ENCODE peak calls at places on chromosomes 16 and 17, in seven cellular contexts. One of them, this sample, is unnamed. For H3K4me1, the result is how much of the 10 kb centered on the place peaks cover.

GRCh38 chr16:21084631-21085235 is 65.9 kb downstream of the DNAH3 start:
- DNase-seq in mesendoderm: no peak
- DNase-seq in IMR-90: no peak
- DNase-seq in neuronal stem cell: no peak
- DNase-seq in H1: no peak
- DNase-seq in mesenchymal stem cell: no peak
- DNase-seq in trophoblast cell: no peak
- DNase-seq in this sample: no peak

GRCh38 chr16:4612474-4612931 is 2.2 kb downstream of the UBALD1 start:
- DNase-seq in mesendoderm: peak
- DNase-seq in IMR-90: no peak
- DNase-seq in neuronal stem cell: no peak
- DNase-seq in H1: no peak
- DNase-seq in mesenchymal stem cell: peak
- DNase-seq in trophoblast cell: no peak
- DNase-seq in this sample: peak

GRCh38 chr17:47929218-47930000 is 12.0 kb upstream of the PNPO start:
- DNase-seq in mesendoderm: no peak
- DNase-seq in IMR-90: no peak
- DNase-seq in neuronal stem cell: no peak
- DNase-seq in H1: no peak
- DNase-seq in mesenchymal stem cell: no peak
- DNase-seq in trophoblast cell: no peak
- DNase-seq in this sample: no peak

GRCh38 chr16:1812732-1813163 is 13.9 kb downstream of the HAGH start:
- DNase-seq in mesendoderm: peak
- DNase-seq in IMR-90: peak
- DNase-seq in neuronal stem cell: no peak
- DNase-seq in H1: no peak
- DNase-seq in mesenchymal stem cell: peak
- DNase-seq in trophoblast cell: peak
- DNase-seq in this sample: peak

GRCh38 chr17:78159575-78160158 is 8.7 kb upstream of the SYNGR2 start:
- DNase-seq in mesendoderm: no peak
- DNase-seq in IMR-90: peak
- DNase-seq in neuronal stem cell: no peak
- DNase-seq in H1: no peak
- DNase-seq in mesenchymal stem cell: peak
- DNase-seq in trophoblast cell: peak
- DNase-seq in this sample: no peak

GRCh38 chr16:8944113-8944765 is 19.5 kb downstream of the USP7 start:
- DNase-seq in mesendoderm: no peak
- DNase-seq in IMR-90: no peak
- DNase-seq in neuronal stem cell: no peak
- DNase-seq in H1: no peak
- DNase-seq in mesenchymal stem cell: no peak
- DNase-seq in trophoblast cell: no peak
- DNase-seq in this sample: no peak

GRCh38 chr16:57540387-57540786 is 2.1 kb upstream of the ADGRG5 start:
- DNase-seq in mesendoderm: no peak
- DNase-seq in IMR-90: no peak
- DNase-seq in neuronal stem cell: no peak
- DNase-seq in H1: no peak
- DNase-seq in mesenchymal stem cell: no peak
- DNase-seq in trophoblast cell: no peak
- DNase-seq in this sample: peak

GRCh38 chr16:66444049-66444481 is 17.0 kb downstream of the BEAN1 start:
- DNase-seq in mesendoderm: peak
- DNase-seq in IMR-90: no peak
- DNase-seq in neuronal stem cell: no peak
- DNase-seq in H1: no peak
- DNase-seq in mesenchymal stem cell: no peak
- DNase-seq in trophoblast cell: no peak
- DNase-seq in this sample: peak

GRCh38 chr16:51382215-51382614 is 231.1 kb upstream of the SALL1 start:
- DNase-seq in mesendoderm: no peak
- DNase-seq in IMR-90: no peak
- DNase-seq in neuronal stem cell: no peak
- DNase-seq in H1: no peak
- DNase-seq in mesenchymal stem cell: no peak
- DNase-seq in trophoblast cell: no peak
- DNase-seq in this sample: no peak

GRCh38 chr17:82861393-82861775 is 21.6 kb upstream of the ZNF750 start:
- DNase-seq in mesendoderm: no peak
- DNase-seq in IMR-90: no peak
- DNase-seq in neuronal stem cell: no peak
- DNase-seq in H1: no peak
- DNase-seq in mesenchymal stem cell: no peak
- DNase-seq in trophoblast cell: no peak
- DNase-seq in this sample: no peak

GRCh38 chr16:59510008-59510424 is 775.9 kb upstream of the GOT2 start:
- DNase-seq in mesendoderm: no peak
- DNase-seq in IMR-90: no peak
- DNase-seq in neuronal stem cell: no peak
- DNase-seq in H1: no peak
- DNase-seq in mesenchymal stem cell: no peak
- DNase-seq in trophoblast cell: no peak
- DNase-seq in this sample: no peak

DNA sequence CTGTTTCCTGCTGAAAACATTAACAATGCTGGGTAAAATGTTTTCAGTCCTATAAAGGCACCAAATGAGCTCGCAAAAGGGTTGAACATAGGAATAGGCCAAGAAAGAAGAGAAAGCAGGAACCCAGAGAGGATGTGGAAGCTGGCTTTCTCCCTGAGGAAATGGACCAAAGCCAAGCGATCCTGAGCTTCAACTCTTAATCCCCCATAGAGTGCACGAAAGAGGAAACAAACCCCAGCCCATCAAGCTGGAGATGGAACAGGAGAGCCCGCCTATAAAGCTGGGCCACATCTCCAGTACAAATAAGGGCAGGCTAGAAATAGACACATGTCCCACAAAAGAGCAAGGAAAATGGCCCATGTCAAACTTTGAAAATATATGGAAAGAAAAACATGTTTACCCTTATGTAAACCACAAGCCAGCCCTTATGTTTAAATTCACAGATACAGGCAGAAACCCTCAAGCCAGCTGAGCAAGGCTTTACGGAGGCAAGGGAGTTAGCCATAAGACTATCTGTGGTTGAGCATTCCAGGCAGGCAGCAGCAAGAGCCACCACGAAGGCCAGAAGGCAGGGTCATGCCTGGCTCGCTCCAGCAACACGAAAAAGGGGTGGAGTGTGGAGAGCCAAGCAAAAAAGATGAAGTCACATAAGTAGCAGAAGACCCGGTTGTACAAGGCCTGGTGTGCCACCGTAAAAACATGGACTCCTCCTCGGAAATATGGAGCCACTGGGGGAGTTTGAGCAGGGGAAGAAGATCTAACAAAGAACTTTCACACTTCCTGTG is 27.9 kb downstream of the COPRS start:
- DNase-seq in mesendoderm: no peak
- DNase-seq in IMR-90: peak
- DNase-seq in neuronal stem cell: no peak
- DNase-seq in H1: no peak
- DNase-seq in mesenchymal stem cell: peak
- DNase-seq in trophoblast cell: no peak
- DNase-seq in this sample: no peak
- H2BK5ac ChIP-seq in mesendoderm: no peak
- H2BK5ac ChIP-seq in IMR-90: no peak
- H2BK5ac ChIP-seq in neuronal stem cell: no peak
- H2BK5ac ChIP-seq in H1: no peak
- H2BK5ac ChIP-seq in mesenchymal stem cell: no peak
- H2BK5ac ChIP-seq in trophoblast cell: no peak
- H2BK5ac ChIP-seq in this sample: no peak

DNA sequence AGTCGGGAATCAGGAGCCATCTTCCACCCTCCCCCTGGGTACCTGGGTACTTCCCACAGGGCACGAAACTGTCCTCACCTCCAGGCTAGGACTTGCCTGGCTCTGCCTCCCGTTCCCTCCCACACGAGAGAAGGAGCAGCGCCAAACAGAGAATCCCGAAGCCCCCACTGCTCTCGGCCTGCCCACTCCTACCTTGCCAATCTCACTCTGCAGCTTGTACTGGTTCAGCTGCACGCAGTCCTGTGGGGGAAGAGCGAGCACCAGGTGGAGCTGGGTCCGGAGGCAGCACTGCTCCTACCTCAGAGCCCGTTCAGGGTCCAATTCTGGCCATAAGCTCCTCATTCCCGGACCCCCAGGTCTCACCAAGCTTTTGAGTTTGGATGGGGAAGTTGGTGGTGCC is 8.7 kb downstream of the CAMKK1 start:
- DNase-seq in mesendoderm: no peak
- DNase-seq in IMR-90: no peak
- DNase-seq in neuronal stem cell: no peak
- DNase-seq in H1: no peak
- DNase-seq in mesenchymal stem cell: no peak
- DNase-seq in trophoblast cell: no peak
- DNase-seq in this sample: no peak
- H4K8ac ChIP-seq in mesendoderm: no peak
- H4K8ac ChIP-seq in IMR-90: no peak
- H4K8ac ChIP-seq in neuronal stem cell: no peak
- H4K8ac ChIP-seq in H1: no peak
- H4K8ac ChIP-seq in mesenchymal stem cell: no peak
- H4K8ac ChIP-seq in trophoblast cell: no peak
- H4K8ac ChIP-seq in this sample: no peak

GRCh38 chr17:49443862-49444261 is 29.2 kb upstream of the PHB1 start:
- DNase-seq in mesendoderm: no peak
- DNase-seq in IMR-90: peak
- DNase-seq in neuronal stem cell: no peak
- DNase-seq in H1: no peak
- DNase-seq in mesenchymal stem cell: peak
- DNase-seq in trophoblast cell: no peak
- DNase-seq in this sample: no peak
- H3K4me1 ChIP-seq in mesendoderm: under half
- H3K4me1 ChIP-seq in IMR-90: under half
- H3K4me1 ChIP-seq in neuronal stem cell: under half
- H3K4me1 ChIP-seq in H1: under half
- H3K4me1 ChIP-seq in mesenchymal stem cell: under half
- H3K4me1 ChIP-seq in trophoblast cell: under half
- H3K4me1 ChIP-seq in this sample: under half

GRCh38 chr17:4335185-4335584 is 31.3 kb downstream of the UBE2G1 start:
- DNase-seq in mesendoderm: no peak
- DNase-seq in IMR-90: no peak
- DNase-seq in neuronal stem cell: no peak
- DNase-seq in H1: no peak
- DNase-seq in mesenchymal stem cell: no peak
- DNase-seq in trophoblast cell: no peak
- DNase-seq in this sample: no peak
- H2BK5ac ChIP-seq in mesendoderm: no peak
- H2BK5ac ChIP-seq in IMR-90: no peak
- H2BK5ac ChIP-seq in neuronal stem cell: no peak
- H2BK5ac ChIP-seq in H1: no peak
- H2BK5ac ChIP-seq in mesenchymal stem cell: no peak
- H2BK5ac ChIP-seq in trophoblast cell: no peak
- H2BK5ac ChIP-seq in this sample: no peak

GRCh38 chr16:53045554-53046250 is 7.0 kb downstream of the CHD9NB start:
- DNase-seq in mesendoderm: no peak
- DNase-seq in IMR-90: no peak
- DNase-seq in neuronal stem cell: no peak
- DNase-seq in H1: no peak
- DNase-seq in mesenchymal stem cell: no peak
- DNase-seq in trophoblast cell: no peak
- DNase-seq in this sample: no peak

GRCh38 chr16:53041196-53041977 is 11.3 kb downstream of the CHD9NB start:
- DNase-seq in mesendoderm: peak
- DNase-seq in IMR-90: peak
- DNase-seq in neuronal stem cell: no peak
- DNase-seq in H1: no peak
- DNase-seq in mesenchymal stem cell: peak
- DNase-seq in trophoblast cell: no peak
- DNase-seq in this sample: peak

GRCh38 chr16:53042235-53042645 is 10.5 kb downstream of the CHD9NB start:
- DNase-seq in mesendoderm: peak
- DNase-seq in IMR-90: no peak
- DNase-seq in neuronal stem cell: no peak
- DNase-seq in H1: no peak
- DNase-seq in mesenchymal stem cell: no peak
- DNase-seq in trophoblast cell: no peak
- DNase-seq in this sample: no peak

GRCh38 chr16:53043986-53044571 is 8.6 kb downstream of the CHD9NB start:
- DNase-seq in mesendoderm: peak
- DNase-seq in IMR-90: no peak
- DNase-seq in neuronal stem cell: peak
- DNase-seq in H1: peak
- DNase-seq in mesenchymal stem cell: no peak
- DNase-seq in trophoblast cell: peak
- DNase-seq in this sample: peak

GRCh38 chr16:53043462-53043861 is 9.2 kb downstream of the CHD9NB start:
- DNase-seq in mesendoderm: peak
- DNase-seq in IMR-90: no peak
- DNase-seq in neuronal stem cell: no peak
- DNase-seq in H1: no peak
- DNase-seq in mesenchymal stem cell: no peak
- DNase-seq in trophoblast cell: no peak
- DNase-seq in this sample: no peak
- H4K8ac ChIP-seq in mesendoderm: no peak
- H4K8ac ChIP-seq in IMR-90: no peak
- H4K8ac ChIP-seq in neuronal stem cell: no peak
- H4K8ac ChIP-seq in H1: no peak
- H4K8ac ChIP-seq in mesenchymal stem cell: peak
- H4K8ac ChIP-seq in trophoblast cell: no peak
- H4K8ac ChIP-seq in this sample: no peak

DNA sequence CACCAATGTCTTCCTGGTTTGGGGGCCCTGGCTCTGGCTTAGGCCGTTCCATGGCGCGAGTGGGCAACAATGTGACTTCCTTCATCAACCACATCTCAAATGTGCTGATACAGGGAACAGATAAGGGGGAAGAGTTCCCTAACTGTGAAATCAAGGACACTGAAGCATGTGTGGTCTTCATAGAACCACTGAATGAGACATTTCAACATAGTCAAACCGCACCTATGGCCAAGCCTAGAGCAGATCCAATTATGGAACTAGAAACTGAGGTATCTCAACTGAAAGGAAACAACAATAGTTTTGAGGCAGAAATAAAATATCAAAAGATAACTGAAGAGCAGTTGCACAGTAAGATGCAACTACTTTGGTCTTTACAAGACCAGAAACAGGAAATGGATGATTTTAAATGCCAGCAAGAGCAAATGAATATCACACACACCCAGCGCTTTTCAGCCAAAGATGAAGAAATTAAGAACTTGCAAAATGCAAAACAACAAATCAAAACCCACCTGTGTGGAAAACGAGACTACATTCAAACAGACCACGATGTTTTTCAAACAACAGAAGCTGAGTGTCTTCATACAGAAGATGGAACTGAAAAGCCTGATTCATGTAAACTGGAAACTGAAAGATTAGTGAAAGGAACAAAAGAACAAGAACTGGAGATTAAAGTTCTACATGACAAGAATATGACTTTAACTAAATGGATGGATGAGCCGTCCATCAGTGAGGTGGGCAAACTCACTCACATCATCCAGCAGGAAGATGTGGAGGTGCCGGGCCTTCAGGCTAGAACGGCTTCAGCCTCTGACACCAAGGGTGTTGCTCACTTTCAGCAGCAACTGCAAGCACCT is 18.1 kb upstream of the LCMT1 start:
- DNase-seq in mesendoderm: no peak
- DNase-seq in IMR-90: no peak
- DNase-seq in neuronal stem cell: no peak
- DNase-seq in H1: no peak
- DNase-seq in mesenchymal stem cell: no peak
- DNase-seq in trophoblast cell: no peak
- DNase-seq in this sample: no peak
- H3K4me1 ChIP-seq in mesendoderm: under half
- H3K4me1 ChIP-seq in IMR-90: under half
- H3K4me1 ChIP-seq in neuronal stem cell: under half
- H3K4me1 ChIP-seq in H1: under half
- H3K4me1 ChIP-seq in mesenchymal stem cell: under half
- H3K4me1 ChIP-seq in trophoblast cell: under half
- H3K4me1 ChIP-seq in this sample: under half